ENCODE peak calls at places on chromosome 7, in four cellular contexts. V, L, U and D are unnamed samples.

GRCh38 chr7:18019562-18019961 is 8.1 kb downstream of the PRPS1L1 start:
- DNase-seq in V (peak; percentile 21), L (no peak), U (peak; percentile 89), D (no peak)

GRCh38 chr7:127486654-127487053 is 94.1 kb upstream of the ZNF800 start:
- DNase-seq in V (no peak), L (no peak), U (no peak), D (no peak)

GRCh38 chr7:92641921-92642511 is 51.8 kb upstream of the FAM133B start:
- DNase-seq in V (no peak), L (no peak), U (peak; percentile 45), D (peak; percentile 69)

GRCh38 chr7:114670676-114671075 is 251.2 kb upstream of the MDFIC start:
- DNase-seq in V (no peak), L (no peak), U (no peak), D (no peak)

GRCh38 chr7:7992502-7992901 is 23.9 kb downstream of the GLCCI1 start:
- DNase-seq in V (no peak), L (no peak), U (no peak), D (no peak)

GRCh38 chr7:128266891-128267839 is 26.1 kb downstream of the LEP start:
- DNase-seq in V (peak; percentile 62), L (no peak), U (peak; percentile 66), D (peak; percentile 13)

GRCh38 chr7:24654305-24654704 is 81.1 kb downstream of the PALS2 start:
- DNase-seq in V (no peak), L (no peak), U (no peak), D (no peak)

GRCh38 chr7:27129729-27130539 is 623 bp downstream of the HOXA4 start:
- DNase-seq in V (peak; percentile 53), L (no peak), U (no peak), D (no peak)

GRCh38 chr7:97064972-97065587 is 40.4 kb upstream of the DLX5 start:
- DNase-seq in V (peak; percentile 75), L (no peak), U (peak; percentile 70), D (peak; percentile 22)

GRCh38 chr7:34991938-34992840 is 45.1 kb downstream of the DPY19L1 start:
- DNase-seq in V (no peak), L (no peak), U (peak; percentile 86), D (no peak)

GRCh38 chr7:159227433-159227832 is 82.8 kb upstream of the VIPR2 start:
- DNase-seq in V (no peak), L (no peak), U (no peak), D (no peak)

GRCh38 chr7:87882538-87882937 is 6.2 kb downstream of the DBF4 start:
- DNase-seq in V (no peak), L (no peak), U (no peak), D (no peak)

GRCh38 chr7:35780070-35780469 is 20.8 kb upstream of the SEPTIN7 start:
- DNase-seq in V (no peak), L (no peak), U (no peak), D (no peak)

GRCh38 chr7:128672927-128673517 is 930 bp downstream of the GARIN1A start:
- DNase-seq in V (peak; percentile 37), L (no peak), U (peak; percentile 36), D (no peak)

GRCh38 chr7:106114735-106115383 is 2.7 kb upstream of the SYPL1 start:
- DNase-seq in V (no peak), L (no peak), U (no peak), D (no peak)

DNA sequence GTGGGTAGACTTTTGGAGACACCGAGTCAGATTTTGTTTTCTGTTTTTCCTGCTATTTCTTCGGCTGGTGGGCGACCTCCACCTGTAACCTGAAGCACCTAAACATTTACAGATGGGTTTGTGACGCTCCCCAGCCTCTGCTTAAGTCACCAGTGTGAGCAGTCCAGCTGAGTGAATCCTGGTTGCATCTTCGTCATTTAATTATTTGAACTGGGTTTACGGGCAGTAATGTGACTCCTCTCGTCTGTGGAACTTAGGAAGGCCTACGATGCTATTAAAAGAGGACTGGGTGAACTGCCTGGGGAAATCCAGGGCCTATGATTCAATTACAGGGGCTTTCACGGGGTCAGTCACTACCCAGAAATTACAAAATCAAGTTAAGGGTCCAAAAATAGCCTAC is 52.5 kb downstream of the WNT2 start:
- DNase-seq in V (no peak), L (no peak), U (no peak), D (no peak)
- TF ChIP-seq CTCF in V (no peak), L (no peak), U (no peak), D (no peak)

GRCh38 chr7:69684955-69685631 is 86.8 kb downstream of the AUTS2 start:
- DNase-seq in V (no peak), L (no peak), U (no peak), D (no peak)
- H3K4me3 ChIP-seq in V (no peak overlapping the region), L (no peak overlapping the region), U (no peak overlapping the region), D (no peak overlapping the region)

GRCh38 chr7:99395616-99396327 is 12.6 kb downstream of the PDAP1 start:
- DNase-seq in V (no peak), L (no peak), U (no peak), D (no peak)
- TF ChIP-seq CTCF in V (no peak), L (no peak), U (peak; percentile 5), D (no peak)

GRCh38 chr7:73833251-73833919 is 2.6 kb downstream of the CLDN4 start:
- DNase-seq in V (peak; percentile 78), L (no peak), U (no peak), D (no peak)

GRCh38 chr7:73830618-73830871 is 251 bp upstream of the CLDN4 start:
- DNase-seq in V (no peak), L (no peak), U (no peak), D (no peak)

GRCh38 chr7:73832806-73833205 is 2.0 kb downstream of the CLDN4 start:
- DNase-seq in V (no peak), L (no peak), U (no peak), D (no peak)

GRCh38 chr7:73830872-73831655 is at the start of gene CLDN4:
- DNase-seq in V (peak; percentile 92), L (no peak), U (no peak), D (no peak)

GRCh38 chr7:73831656-73832579 is 1.1 kb downstream of the CLDN4 start:
- DNase-seq in V (peak; percentile 80), L (no peak), U (no peak), D (no peak)
- H3K4me3 ChIP-seq in V (peak overlapping the region; percentile 61), L (peak overlapping the region; percentile 38), U (no peak overlapping the region), D (no peak overlapping the region)

DNA sequence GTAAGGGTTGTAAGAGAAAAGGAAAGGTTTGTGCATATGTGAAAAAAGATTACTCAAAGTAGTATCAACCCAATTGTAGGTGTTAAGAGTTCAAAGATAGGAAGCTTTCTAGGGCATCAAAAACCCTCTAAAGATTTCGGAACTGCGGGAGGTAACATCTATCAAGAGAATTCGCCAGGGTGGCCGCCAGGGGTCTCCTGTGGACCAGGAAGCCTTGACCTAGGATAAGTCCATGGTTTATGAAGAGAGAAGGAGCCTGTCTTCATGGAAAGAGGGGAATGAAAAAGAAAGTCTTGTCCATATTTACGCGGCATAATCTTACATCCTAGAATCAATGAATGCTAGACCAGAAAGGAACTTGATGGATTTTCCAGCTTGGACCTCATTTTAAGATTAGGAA is 140.7 kb upstream of the CALCR start:
- DNase-seq in V (peak; percentile 60), L (no peak), U (peak; percentile 74), D (peak; percentile 5)
- TF ChIP-seq CTCF in V (peak; percentile 58), L (no peak), U (peak; percentile 80), D (peak; percentile 68)

GRCh38 chr7:100271716-100272537 is 35.6 kb upstream of the SPDYE3 start:
- DNase-seq in V (peak; percentile 98), L (peak; percentile 92), U (peak; percentile 97), D (peak; percentile 83)
- H3K4me3 ChIP-seq in V (peak overlapping the region; percentile 36), L (peak overlapping the region; percentile 56), U (peak overlapping the region; percentile 63), D (peak overlapping the region; percentile 51)